ENCODE peak calls at places on chromosomes 5 and 9, in six cellular contexts. F is HCT116, E is A549, T is HepG2, Y is K562, U is GM12878. S is an unnamed sample.

GRCh38 chr5:113242481-113243348 is 192.1 kb downstream of the TSSK1B start:
- DNase-seq in F (no peak), E (no peak), T (no peak), Y (no peak), U (no peak), S (no peak)

GRCh38 chr5:64165500-64166200 is at the start of gene RNF180:
- DNase-seq in F (no peak), E (peak; percentile 21), T (no peak), Y (no peak), U (no peak), S (peak; percentile 65)

GRCh38 chr5:167524941-167525485 is 766.4 kb upstream of the WWC1 start:
- DNase-seq in F (no peak), E (no peak), T (no peak), Y (no peak), U (no peak), S (no peak)

GRCh38 chr5:91104062-91104448 is 279.1 kb downstream of the ARRDC3 start:
- DNase-seq in F (no peak), E (no peak), T (no peak), Y (no peak), U (no peak), S (no peak)

GRCh38 chr9:129509508-129509907 is 111.4 kb downstream of the C9orf50 start:
- DNase-seq in F (no peak), E (peak; percentile 60), T (no peak), Y (no peak), U (no peak), S (no peak)

GRCh38 chr9:97431549-97432143 is 19.8 kb downstream of the TDRD7 start:
- DNase-seq in F (no peak), E (no peak), T (no peak), Y (no peak), U (no peak), S (no peak)

GRCh38 chr9:128782669-128783068 is 4.4 kb upstream of the TBC1D13 start:
- DNase-seq in F (no peak), E (no peak), T (no peak), Y (no peak), U (no peak), S (no peak)

GRCh38 chr5:143561248-143561647 is 157.8 kb upstream of the NR3C1 start:
- DNase-seq in F (no peak), E (no peak), T (peak; percentile 72), Y (no peak), U (no peak), S (no peak)

GRCh38 chr9:81575976-81576375 is 113.4 kb downstream of the TLE1 start:
- DNase-seq in F (no peak), E (no peak), T (no peak), Y (no peak), U (no peak), S (no peak)

GRCh38 chr5:56330806-56331205 is 97.7 kb upstream of the ANKRD55 start:
- DNase-seq in F (no peak), E (no peak), T (no peak), Y (no peak), U (no peak), S (no peak)

GRCh38 chr9:108331596-108331995 is 524.2 kb downstream of the ACTL7B start:
- DNase-seq in F (no peak), E (no peak), T (no peak), Y (no peak), U (no peak), S (no peak)

GRCh38 chr5:97418472-97418871 is 235.4 kb upstream of the RIOK2 start:
- DNase-seq in F (no peak), E (no peak), T (no peak), Y (no peak), U (peak; percentile 28), S (no peak)

GRCh38 chr9:83219154-83219923 is 156.4 kb upstream of the RASEF start:
- DNase-seq in F (peak; percentile 47), E (peak; percentile 58), T (peak; percentile 77), Y (no peak), U (no peak), S (peak; percentile 84)

GRCh38 chr5:61525573-61526142 is 193.6 kb downstream of the ZSWIM6 start:
- DNase-seq in F (no peak), E (no peak), T (no peak), Y (no peak), U (no peak), S (no peak)

GRCh38 chr5:72288923-72289322 is 31.1 kb downstream of the MRPS27 start:
- DNase-seq in F (no peak), E (no peak), T (no peak), Y (no peak), U (no peak), S (no peak)

GRCh38 chr5:178808886-178809285 is 50.9 kb upstream of the ZNF354B start:
- DNase-seq in F (no peak), E (no peak), T (no peak), Y (no peak), U (no peak), S (no peak)

GRCh38 chr9:88433583-88434240 is 45.5 kb downstream of the SPIN1 start:
- DNase-seq in F (no peak), E (peak; percentile 15), T (no peak), Y (no peak), U (no peak), S (no peak)
- TF ChIP-seq REST in F (no peak), E (no peak), T (no peak), Y (no peak), U (no peak), S (no peak)

GRCh38 chr5:124908603-124909451 is 162.4 kb upstream of the ZNF608 start:
- DNase-seq in F (no peak), E (no peak), T (peak; percentile 6), Y (no peak), U (peak; percentile 75), S (peak; percentile 60)
- TF ChIP-seq MAX in F (no peak), E (no peak), T (no peak), Y (no peak), U (no peak), S (no peak)

GRCh38 chr9:94925751-94926456 is 199.4 kb downstream of the AOPEP start:
- DNase-seq in F (no peak), E (peak; percentile 48), T (no peak), Y (no peak), U (no peak), S (no peak)

GRCh38 chr9:94928271-94928670 is 201.8 kb downstream of the AOPEP start:
- DNase-seq in F (no peak), E (no peak), T (no peak), Y (no peak), U (no peak), S (peak; percentile 40)

GRCh38 chr9:94927762-94928158 is 201.3 kb downstream of the AOPEP start:
- DNase-seq in F (no peak), E (no peak), T (no peak), Y (no peak), U (no peak), S (peak; percentile 77)

GRCh38 chr9:94927048-94927761 is 200.7 kb downstream of the AOPEP start:
- DNase-seq in F (no peak), E (no peak), T (no peak), Y (no peak), U (no peak), S (peak; percentile 63)

DNA sequence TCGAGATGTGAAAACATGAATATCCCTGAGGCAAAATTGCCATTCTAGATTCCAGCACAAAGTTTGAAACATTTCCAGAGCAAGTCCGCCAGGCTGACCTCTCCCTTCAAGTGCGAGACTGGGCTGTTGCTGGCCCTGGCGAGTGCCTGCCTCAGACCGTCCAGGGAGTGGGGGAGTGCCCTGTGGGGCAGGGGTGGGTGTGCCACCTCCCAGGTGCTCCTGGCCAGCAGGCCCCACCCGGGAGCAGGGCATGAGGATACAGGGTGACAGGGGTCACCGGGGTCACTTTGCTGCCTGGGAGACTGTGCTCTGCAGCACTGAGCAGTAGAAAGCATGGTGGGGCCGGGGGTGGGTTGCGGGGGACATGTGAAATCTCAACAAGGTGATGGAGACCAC is 200.0 kb downstream of the AOPEP start:
- DNase-seq in F (no peak), E (no peak), T (no peak), Y (no peak), U (no peak), S (no peak)
- H3K27ac ChIP-seq in F (no peak overlapping the region), E (peak overlapping the region; percentile 97), T (no peak overlapping the region), Y (no peak overlapping the region), U (no peak overlapping the region), S (peak overlapping the region; percentile 91)

GRCh38 chr5:179836225-179837019 is 15.7 kb downstream of the SQSTM1 start:
- DNase-seq in F (no peak), E (no peak), T (no peak), Y (no peak), U (no peak), S (no peak)
- TF ChIP-seq REST in F (no peak), E (no peak), T (no peak), Y (no peak), U (no peak), S (no peak)

GRCh38 chr9:90344013-90344412 is 298.6 kb downstream of the DIRAS2 start:
- DNase-seq in F (no peak), E (no peak), T (no peak), Y (no peak), U (no peak), S (no peak)
- TF ChIP-seq MAX in F (no peak), E (no peak), T (no peak), Y (no peak), U (no peak), S (no peak)

DNA sequence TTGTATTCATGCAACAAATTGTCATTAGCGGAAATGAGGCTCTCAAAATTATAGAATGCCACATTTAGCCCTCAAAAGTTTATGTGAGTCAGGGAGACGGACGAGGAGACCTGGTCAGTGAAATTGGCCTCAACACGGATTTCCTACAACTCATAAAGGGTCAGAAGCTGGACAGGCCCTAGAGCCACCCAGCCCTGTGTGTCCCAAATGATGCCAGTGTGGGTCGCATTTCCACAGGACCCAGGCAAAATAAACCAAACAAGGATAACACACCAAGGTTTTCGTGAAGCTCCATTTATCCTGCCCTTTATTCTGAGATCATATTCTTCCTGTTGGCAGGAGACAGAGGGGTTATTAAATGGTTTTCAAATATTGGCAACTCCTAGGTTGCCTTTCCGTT is 72.0 kb upstream of the COL5A1 start:
- DNase-seq in F (no peak), E (no peak), T (no peak), Y (no peak), U (no peak), S (no peak)
- H3K27ac ChIP-seq in F (no peak overlapping the region), E (no peak overlapping the region), T (no peak overlapping the region), Y (no peak overlapping the region), U (no peak overlapping the region), S (no peak overlapping the region)

DNA sequence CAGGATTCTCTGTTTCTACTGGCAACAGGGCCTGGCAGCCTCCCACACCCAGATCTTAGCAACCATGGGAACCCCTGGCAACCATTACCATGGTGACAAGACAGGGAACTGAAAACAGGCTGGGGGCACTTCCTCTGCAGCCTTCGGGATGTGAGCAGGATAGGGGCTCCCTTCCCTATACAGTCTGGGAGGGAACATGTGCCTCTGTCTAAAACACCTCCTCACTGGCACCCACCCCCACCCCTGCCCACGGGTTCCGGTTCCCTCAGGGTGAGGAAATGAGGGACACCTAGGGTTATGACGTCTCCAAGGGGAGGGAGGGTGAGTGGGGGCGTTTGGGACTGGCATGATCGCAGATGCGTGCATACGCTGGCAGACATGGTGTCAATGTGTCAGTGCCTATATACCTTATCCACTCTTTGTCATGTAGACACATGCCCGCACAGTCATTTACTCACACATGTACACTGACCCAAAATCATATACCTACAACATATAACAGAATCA is 3.0 kb upstream of the DNAJB5 start:
- DNase-seq in F (no peak), E (no peak), T (no peak), Y (no peak), U (no peak), S (peak; percentile 75)
- TF ChIP-seq REST in F (no peak), E (no peak), T (no peak), Y (no peak), U (no peak), S (no peak)

GRCh38 chr5:82074968-82075367 is 103.1 kb downstream of the ATG10 start:
- DNase-seq in F (no peak), E (no peak), T (no peak), Y (no peak), U (no peak), S (no peak)
- TF ChIP-seq MAX in F (no peak), E (no peak), T (no peak), Y (no peak), U (no peak), S (no peak)

GRCh38 chr5:149421834-149422233 is 42.7 kb upstream of the IL17B start:
- DNase-seq in F (no peak), E (no peak), T (no peak), Y (no peak), U (no peak), S (no peak)
- H3K27ac ChIP-seq in F (no peak overlapping the region), E (no peak overlapping the region), T (no peak overlapping the region), Y (no peak overlapping the region), U (no peak overlapping the region), S (peak overlapping the region; percentile 82)

S was measured in SK-N-SH.